ENCODE peak calls at places on chromosomes 1 and 21, in nine cellular contexts. E is Panc1, X is neuronal stem cell, P is transverse colon, U is HCT116, H is lung, M is breast epithelium, O is colonic mucosa, N is pancreas. Z is an unnamed sample. For H3K4me1, the result is how much of the 10 kb centered on the place peaks cover.

GRCh38 chr1:91349524-91349923 is 55.1 kb downstream of the HFM1 start:
- DNase-seq in E (no peak), X (no peak), P (no peak), U (no peak), H (no peak), M (no peak), O (no peak), N (no peak), Z (no peak)

GRCh38 chr21:35222021-35222420 is 172.9 kb upstream of the RUNX1 start:
- DNase-seq in E (no peak), X (no peak), P (no peak), U (no peak), H (no peak), M (no peak), O (no peak), N (no peak), Z (no peak)

GRCh38 chr1:24905355-24905978 is 24.6 kb downstream of the RUNX3 start:
- DNase-seq in E (no peak), X (no peak), P (peak), U (no peak), H (no peak), M (peak), O (no peak), N (no peak), Z (no peak)

GRCh38 chr1:159079518-159079917 is 3.0 kb upstream of the AIM2 start:
- DNase-seq in E (no peak), X (no peak), P (no peak), U (no peak), H (no peak), M (no peak), O (no peak), N (no peak), Z (no peak)

GRCh38 chr1:36203027-36203553 is 21.2 kb upstream of the THRAP3 start:
- DNase-seq in E (no peak), X (no peak), P (no peak), U (no peak), H (no peak), M (no peak), O (no peak), N (no peak), Z (no peak)

GRCh38 chr1:227469708-227470107 is 93.6 kb upstream of the ZNF678 start:
- DNase-seq in E (no peak), X (no peak), P (no peak), U (no peak), H (no peak), M (no peak), O (no peak), N (no peak), Z (no peak)

GRCh38 chr1:119159096-119159495 is 18.6 kb upstream of the WARS2 start:
- DNase-seq in E (no peak), X (no peak), P (no peak), U (no peak), H (no peak), M (no peak), O (no peak), N (no peak), Z (no peak)

GRCh38 chr1:19178734-19179398 is 31.2 kb downstream of the UBR4 start:
- DNase-seq in E (no peak), X (no peak), P (no peak), U (no peak), H (no peak), M (no peak), O (no peak), N (no peak), Z (no peak)

GRCh38 chr1:78009276-78009675 is 4.5 kb downstream of the DNAJB4 start:
- DNase-seq in E (no peak), X (no peak), P (no peak), U (no peak), H (no peak), M (no peak), O (no peak), N (no peak), Z (no peak)

GRCh38 chr1:188867614-188868013 is 1610.0 kb downstream of the BRINP3 start:
- DNase-seq in E (no peak), X (no peak), P (no peak), U (no peak), H (no peak), M (no peak), O (no peak), N (no peak), Z (no peak)

GRCh38 chr1:180530501-180530900 is 28.1 kb upstream of the ACBD6 start:
- DNase-seq in E (no peak), X (no peak), P (peak), U (no peak), H (peak), M (no peak), O (peak), N (no peak), Z (no peak)

GRCh38 chr1:230746617-230747016 is 571 bp upstream of the CAPN9 start:
- DNase-seq in E (no peak), X (no peak), P (no peak), U (no peak), H (no peak), M (no peak), O (no peak), N (no peak), Z (no peak)

GRCh38 chr1:234216116-234216703 is 157.0 kb upstream of the COA6 start:
- DNase-seq in E (no peak), X (no peak), P (no peak), U (no peak), H (no peak), M (no peak), O (no peak), N (no peak), Z (no peak)

GRCh38 chr1:202283991-202284390 is 57.7 kb downstream of the UBE2T start:
- DNase-seq in E (no peak), X (no peak), P (no peak), U (no peak), H (no peak), M (no peak), O (no peak), N (no peak), Z (no peak)

GRCh38 chr1:236530959-236531358 is 7.2 kb downstream of the LGALS8 start:
- DNase-seq in E (no peak), X (no peak), P (no peak), U (no peak), H (no peak), M (no peak), O (no peak), N (no peak), Z (no peak)

GRCh38 chr1:236535190-236535589 is 11.4 kb downstream of the LGALS8 start:
- DNase-seq in E (no peak), X (no peak), P (no peak), U (no peak), H (no peak), M (no peak), O (no peak), N (no peak), Z (no peak)

GRCh38 chr1:236534164-236534651 is 10.4 kb downstream of the LGALS8 start:
- DNase-seq in E (no peak), X (no peak), P (no peak), U (no peak), H (no peak), M (no peak), O (no peak), N (no peak), Z (no peak)

GRCh38 chr1:236530286-236530685 is 6.5 kb downstream of the LGALS8 start:
- DNase-seq in E (no peak), X (no peak), P (no peak), U (no peak), H (no peak), M (no peak), O (no peak), N (no peak), Z (no peak)

GRCh38 chr1:236532850-236533249 is 9.1 kb downstream of the LGALS8 start:
- DNase-seq in E (no peak), X (no peak), P (no peak), U (no peak), H (no peak), M (no peak), O (no peak), N (no peak), Z (no peak)
- H3K4me1 ChIP-seq in E (half or more), X (under half), P (under half), U (under half), H (under half), M (under half), O (under half), N (under half), Z (under half)

GRCh38 chr1:156742017-156742416 is 1.1 kb upstream of the MRPL24 start:
- DNase-seq in E (no peak), X (no peak), P (no peak), U (no peak), H (no peak), M (no peak), O (no peak), N (no peak), Z (no peak)
- H3K4me3 ChIP-seq in E (no peak), X (no peak), P (no peak), U (no peak), H (no peak), M (no peak), O (no peak), N (no peak), Z (peak)

DNA sequence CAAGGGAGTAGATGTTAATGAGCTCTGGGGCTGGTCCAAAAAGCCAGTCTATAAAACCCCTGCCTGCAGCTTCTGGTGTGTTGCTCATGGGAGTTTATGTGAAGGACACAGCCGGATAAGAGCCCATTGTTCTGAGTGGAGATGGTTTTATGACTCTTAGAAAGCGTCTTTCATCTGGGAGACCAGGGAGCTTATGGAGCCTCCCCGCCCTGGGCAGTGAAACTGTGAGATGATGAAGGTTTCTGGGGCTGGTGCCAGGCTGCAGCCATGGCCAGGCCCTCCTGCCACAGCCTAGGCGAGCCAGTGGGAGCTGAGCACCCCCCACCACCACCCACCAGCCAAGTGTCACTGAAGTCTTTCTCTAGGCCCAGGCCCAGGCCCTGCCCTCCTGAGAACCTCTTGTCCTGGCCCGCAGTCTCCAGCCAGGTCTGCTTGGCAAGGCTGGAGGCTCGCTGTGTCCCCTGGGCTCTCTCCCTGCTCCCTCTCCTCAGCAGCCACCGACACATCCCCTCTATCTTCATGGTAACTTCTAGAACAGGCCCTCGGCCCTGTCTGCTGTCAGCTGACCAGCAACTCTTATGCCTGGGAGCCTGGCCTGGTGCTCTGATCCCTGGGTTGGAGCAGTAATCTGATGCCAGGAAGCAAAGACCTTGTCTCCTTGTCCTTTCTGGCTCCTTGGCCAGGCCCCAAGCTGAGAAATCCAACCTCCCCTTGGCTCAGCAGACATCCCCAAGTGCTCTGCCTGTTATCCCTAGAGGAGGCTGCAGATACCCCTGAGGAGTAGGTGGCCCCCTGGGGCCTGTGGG is 7.6 kb upstream of the ARHGEF10L start:
- DNase-seq in E (no peak), X (no peak), P (peak), U (peak), H (no peak), M (no peak), O (peak), N (peak), Z (peak)
- H3K4me1 ChIP-seq in E (under half), X (under half), P (half or more), U (half or more), H (under half), M (under half), O (under half), N (under half), Z (under half)

GRCh38 chr1:54980528-54981241 is at the start of gene TMEM61:
- DNase-seq in E (no peak), X (no peak), P (peak), U (no peak), H (no peak), M (no peak), O (peak), N (peak), Z (no peak)

GRCh38 chr1:54979327-54979891 is 1.0 kb upstream of the TMEM61 start:
- DNase-seq in E (no peak), X (no peak), P (no peak), U (no peak), H (no peak), M (no peak), O (no peak), N (no peak), Z (no peak)

GRCh38 chr1:54981466-54981865 is 1.0 kb downstream of the TMEM61 start:
- DNase-seq in E (no peak), X (no peak), P (no peak), U (no peak), H (no peak), M (no peak), O (no peak), N (no peak), Z (no peak)

GRCh38 chr1:54978528-54979326 is 1.7 kb upstream of the TMEM61 start:
- DNase-seq in E (no peak), X (no peak), P (no peak), U (no peak), H (no peak), M (no peak), O (no peak), N (no peak), Z (no peak)

DNA sequence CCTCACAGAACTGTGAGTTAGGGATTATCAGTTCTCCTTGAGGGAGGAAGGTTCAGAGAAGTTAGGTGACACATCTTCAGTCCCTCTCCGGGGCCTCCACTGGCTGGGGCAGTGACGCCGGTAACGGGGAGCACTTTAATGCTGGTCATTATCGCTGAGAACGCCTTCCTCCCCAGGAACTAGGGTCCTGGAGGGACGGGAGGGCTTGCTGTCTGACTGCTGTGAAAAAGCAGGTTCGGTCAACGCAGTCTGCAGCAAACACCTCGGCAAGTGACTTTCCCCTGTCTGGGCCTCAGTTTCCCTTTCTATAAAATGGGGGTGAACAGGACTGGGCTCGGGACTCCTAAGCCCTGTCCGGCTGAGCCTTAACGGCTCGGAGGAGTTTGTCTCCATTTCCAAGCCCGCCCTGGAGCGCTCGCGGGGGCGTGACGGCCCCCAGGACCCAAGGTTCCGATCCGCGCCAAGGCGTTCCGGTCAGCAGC is 341 bp upstream of the TMEM61 start:
- DNase-seq in E (no peak), X (no peak), P (no peak), U (no peak), H (no peak), M (no peak), O (no peak), N (no peak), Z (no peak)
- H3K4me3 ChIP-seq in E (peak), X (peak), P (peak), U (peak), H (no peak), M (peak), O (peak), N (peak), Z (no peak)

GRCh38 chr1:56572334-56573050 is 6.9 kb downstream of the PLPP3 start:
- DNase-seq in E (no peak), X (no peak), P (no peak), U (no peak), H (no peak), M (no peak), O (no peak), N (no peak), Z (no peak)
- H3K4me1 ChIP-seq in E (under half), X (under half), P (half or more), U (under half), H (under half), M (under half), O (under half), N (half or more), Z (under half)

Z was measured in HAP-1.